ENCODE peak calls at places on chromosomes 1 and 21, in six cellular contexts. D is activated naive CD4-positive, alpha-beta T cell; X is AG08396; L is AG09319; B is progenitor cell of endocrine pancreas; Z is stimulated activated CD4-positive, alpha-beta T cell treated with anti-CD3 and anti-CD28 coated beads, Interleukin-12 subunit alpha, Interleukin-12 subunit beta, amount 100 ng/mL, for 4 hours. S is an unnamed sample.

GRCh38 chr1:40915581-40915980 is 53.4 kb upstream of the CITED4 start:
- DNase-seq in D (no peak), B (no peak), Z (no peak), X (no peak), L (no peak), S (no peak)

GRCh38 chr1:170357750-170358149 is 174.2 kb upstream of the GORAB start:
- DNase-seq in D (no peak), B (no peak), Z (no peak), L (no peak), X (no peak), S (no peak)

GRCh38 chr21:46457801-46458314 is 833 bp upstream of the DIP2A start:
- DNase-seq in D (no peak), B (peak), L (no peak), X (peak), Z (peak), S (no peak)

GRCh38 chr1:203185061-203185461 is 1.4 kb downstream of the CHI3L1 start:
- DNase-seq in D (no peak), Z (no peak), X (no peak), L (no peak), B (no peak), S (no peak)

GRCh38 chr1:8120693-8121260 is 94.7 kb upstream of the ERRFI1 start:
- DNase-seq in L (no peak), D (no peak), Z (no peak), X (no peak), B (no peak), S (no peak)

GRCh38 chr1:118101989-118102388 is 83.0 kb downstream of the SPAG17 start:
- DNase-seq in D (no peak), Z (no peak), B (no peak), X (no peak), L (no peak), S (no peak)

GRCh38 chr1:173205146-173206051 is 1.7 kb downstream of the TNFSF4 start:
- DNase-seq in Z (no peak), B (no peak), X (no peak), D (no peak), L (no peak), S (peak)

GRCh38 chr1:221449801-221450470 is 292.0 kb downstream of the DUSP10 start:
- DNase-seq in D (no peak), X (no peak), L (no peak), B (no peak), Z (no peak), S (no peak)

GRCh38 chr1:43994794-43995790 is 3.7 kb downstream of the CCDC24 start:
- DNase-seq in D (no peak), X (no peak), Z (no peak), B (no peak), L (no peak), S (no peak)

GRCh38 chr21:44703731-44704635 is 7.0 kb downstream of the KRTAP10-12 start:
- DNase-seq in Z (no peak), D (no peak), B (no peak), L (no peak), X (no peak), S (no peak)

GRCh38 chr1:18175530-18176377 is 68.2 kb downstream of the IGSF21 start:
- DNase-seq in D (no peak), B (no peak), X (no peak), L (no peak), Z (no peak), S (no peak)